ENCODE peak calls at places on chromosomes 4 and X, in six cellular contexts. One of them, this sample, is unnamed.
A peak's percentile ranks its signal among the peaks of the same experiment; 100 is the strongest.

GRCh38 chr4:147326581-147326980 is 154.3 kb upstream of the EDNRA start:
- DNase-seq in IMR-90: peak; percentile 88
- DNase-seq in K562: no peak
- DNase-seq in A549: no peak
- DNase-seq in SK-N-SH: no peak
- DNase-seq in heart left ventricle: no peak
- DNase-seq in this sample: no peak

GRCh38 chr4:153663667-153664066 is 20.4 kb upstream of the TLR2 start:
- DNase-seq in IMR-90: no peak
- DNase-seq in K562: no peak
- DNase-seq in A549: no peak
- DNase-seq in SK-N-SH: no peak
- DNase-seq in heart left ventricle: no peak
- DNase-seq in this sample: no peak

GRCh38 chr4:74516321-74516720 is 71.4 kb downstream of the AREG start:
- DNase-seq in IMR-90: peak; percentile 25
- DNase-seq in K562: no peak
- DNase-seq in A549: no peak
- DNase-seq in SK-N-SH: no peak
- DNase-seq in heart left ventricle: no peak
- DNase-seq in this sample: no peak

GRCh38 chr4:70496231-70496630 is 22.1 kb upstream of the AMTN start:
- DNase-seq in IMR-90: no peak
- DNase-seq in K562: no peak
- DNase-seq in A549: no peak
- DNase-seq in SK-N-SH: no peak
- DNase-seq in heart left ventricle: no peak
- DNase-seq in this sample: no peak

GRCh38 chr4:83075696-83076095 is 38.8 kb downstream of the PLAC8 start:
- DNase-seq in IMR-90: peak; percentile 78
- DNase-seq in K562: no peak
- DNase-seq in A549: no peak
- DNase-seq in SK-N-SH: no peak
- DNase-seq in heart left ventricle: no peak
- DNase-seq in this sample: no peak

GRCh38 chrX:30620980-30621716 is 32.1 kb upstream of the GK start:
- DNase-seq in IMR-90: peak; percentile 93
- DNase-seq in K562: no peak
- DNase-seq in A549: peak; percentile 42
- DNase-seq in SK-N-SH: no peak
- DNase-seq in heart left ventricle: peak; percentile 44
- DNase-seq in this sample: no peak

GRCh38 chrX:22389544-22390243 is 117.0 kb downstream of the CBLL2 start:
- DNase-seq in IMR-90: peak; percentile 83
- DNase-seq in K562: no peak
- DNase-seq in A549: peak; percentile 11
- DNase-seq in SK-N-SH: no peak
- DNase-seq in heart left ventricle: no peak
- DNase-seq in this sample: no peak

GRCh38 chr4:101973331-101973730 is 182.8 kb downstream of the BANK1 start:
- DNase-seq in IMR-90: peak; percentile 50
- DNase-seq in K562: no peak
- DNase-seq in A549: no peak
- DNase-seq in SK-N-SH: no peak
- DNase-seq in heart left ventricle: no peak
- DNase-seq in this sample: no peak

GRCh38 chrX:47587906-47588735 is 5.9 kb downstream of the TIMP1 start:
- DNase-seq in IMR-90: no peak
- DNase-seq in K562: no peak
- DNase-seq in A549: no peak
- DNase-seq in SK-N-SH: no peak
- DNase-seq in heart left ventricle: no peak
- DNase-seq in this sample: no peak

GRCh38 chr4:85681194-85681803 is 206.3 kb downstream of the ARHGAP24 start:
- DNase-seq in IMR-90: peak; percentile 49
- DNase-seq in K562: no peak
- DNase-seq in A549: no peak
- DNase-seq in SK-N-SH: no peak
- DNase-seq in heart left ventricle: peak; percentile 31
- DNase-seq in this sample: no peak

GRCh38 chr4:25234390-25235367 is 846 bp downstream of the PI4K2B start:
- DNase-seq in IMR-90: peak; percentile 81
- DNase-seq in K562: peak; percentile 24
- DNase-seq in A549: peak; percentile 75
- DNase-seq in SK-N-SH: peak; percentile 71
- DNase-seq in heart left ventricle: peak; percentile 45
- DNase-seq in this sample: peak; percentile 39

GRCh38 chrX:46819136-46819535 is 17.7 kb upstream of the RP2 start:
- DNase-seq in IMR-90: no peak
- DNase-seq in K562: no peak
- DNase-seq in A549: no peak
- DNase-seq in SK-N-SH: no peak
- DNase-seq in heart left ventricle: no peak
- DNase-seq in this sample: no peak

GRCh38 chrX:40844476-40844875 is 109.1 kb upstream of the MED14 start:
- DNase-seq in IMR-90: peak; percentile 58
- DNase-seq in K562: no peak
- DNase-seq in A549: no peak
- DNase-seq in SK-N-SH: no peak
- DNase-seq in heart left ventricle: no peak
- DNase-seq in this sample: no peak

GRCh38 chr4:14749910-14750309 is 252.4 kb upstream of the CPEB2 start:
- DNase-seq in IMR-90: no peak
- DNase-seq in K562: no peak
- DNase-seq in A549: peak; percentile 44
- DNase-seq in SK-N-SH: peak; percentile 8
- DNase-seq in heart left ventricle: peak; percentile 38
- DNase-seq in this sample: peak; percentile 29

GRCh38 chrX:9786839-9787635 is 808 bp downstream of the SHROOM2 start:
- DNase-seq in IMR-90: no peak
- DNase-seq in K562: no peak
- DNase-seq in A549: no peak
- DNase-seq in SK-N-SH: peak; percentile 51
- DNase-seq in heart left ventricle: no peak
- DNase-seq in this sample: no peak
- H3K4me3 ChIP-seq in IMR-90: peak overlapping the region; percentile 87
- H3K4me3 ChIP-seq in K562: no peak overlapping the region
- H3K4me3 ChIP-seq in A549: peak overlapping the region; percentile 58
- H3K4me3 ChIP-seq in SK-N-SH: peak overlapping the region; percentile 39
- H3K4me3 ChIP-seq in heart left ventricle: peak overlapping the region; percentile 53
- H3K4me3 ChIP-seq in this sample: peak overlapping the region; percentile 67

GRCh38 chrX:118493653-118494297 is 1.8 kb upstream of the DOCK11 start:
- DNase-seq in IMR-90: no peak
- DNase-seq in K562: peak; percentile 20
- DNase-seq in A549: no peak
- DNase-seq in SK-N-SH: no peak
- DNase-seq in heart left ventricle: no peak
- DNase-seq in this sample: no peak
- H3K27ac ChIP-seq in IMR-90: no peak overlapping the region
- H3K27ac ChIP-seq in K562: peak overlapping the region; percentile 76
- H3K27ac ChIP-seq in A549: no peak overlapping the region
- H3K27ac ChIP-seq in SK-N-SH: no peak overlapping the region
- H3K27ac ChIP-seq in heart left ventricle: no peak overlapping the region
- H3K27ac ChIP-seq in this sample: no peak overlapping the region

GRCh38 chrX:131675596-131676194 is 131.8 kb downstream of the OR13H1 start:
- DNase-seq in IMR-90: peak; percentile 1
- DNase-seq in K562: peak; percentile 46
- DNase-seq in A549: peak; percentile 34
- DNase-seq in SK-N-SH: peak; percentile 35
- DNase-seq in heart left ventricle: no peak
- DNase-seq in this sample: no peak

GRCh38 chrX:131671714-131672113 is 127.8 kb downstream of the OR13H1 start:
- DNase-seq in IMR-90: no peak
- DNase-seq in K562: no peak
- DNase-seq in A549: no peak
- DNase-seq in SK-N-SH: peak; percentile 5
- DNase-seq in heart left ventricle: no peak
- DNase-seq in this sample: no peak
- TF ChIP-seq CTCF in IMR-90: no peak
- TF ChIP-seq CTCF in K562: no peak
- TF ChIP-seq CTCF in A549: no peak
- TF ChIP-seq CTCF in SK-N-SH: no peak
- TF ChIP-seq CTCF in heart left ventricle: no peak
- TF ChIP-seq CTCF in this sample: no peak

DNA sequence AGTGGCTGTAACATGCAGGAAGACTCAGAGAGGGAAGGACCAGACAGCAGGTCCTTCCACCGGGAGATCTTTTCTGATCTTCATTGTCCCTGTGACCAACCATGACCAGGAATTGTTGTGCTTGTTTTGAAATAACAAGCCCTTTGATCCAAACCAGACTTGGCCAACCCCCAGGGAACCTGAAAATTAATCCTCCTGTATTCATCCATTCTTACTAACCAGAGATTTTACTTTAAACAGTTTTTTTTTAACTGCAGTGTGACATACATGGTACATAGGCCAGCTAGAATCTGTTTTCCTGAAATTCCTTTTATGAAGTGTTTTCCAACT is 4.0 kb downstream of the WFS1 start:
- DNase-seq in IMR-90: no peak
- DNase-seq in K562: no peak
- DNase-seq in A549: no peak
- DNase-seq in SK-N-SH: no peak
- DNase-seq in heart left ventricle: no peak
- DNase-seq in this sample: no peak
- H3K4me3 ChIP-seq in IMR-90: no peak overlapping the region
- H3K4me3 ChIP-seq in K562: no peak overlapping the region
- H3K4me3 ChIP-seq in A549: no peak overlapping the region
- H3K4me3 ChIP-seq in SK-N-SH: no peak overlapping the region
- H3K4me3 ChIP-seq in heart left ventricle: no peak overlapping the region
- H3K4me3 ChIP-seq in this sample: peak overlapping the region; percentile 10

GRCh38 chrX:12946838-12947544 is 27.9 kb upstream of the TMSB4X start:
- DNase-seq in IMR-90: peak; percentile 82
- DNase-seq in K562: peak; percentile 71
- DNase-seq in A549: peak; percentile 88
- DNase-seq in SK-N-SH: peak; percentile 62
- DNase-seq in heart left ventricle: peak; percentile 59
- DNase-seq in this sample: peak; percentile 40

GRCh38 chrX:12947545-12948235 is 27.2 kb upstream of the TMSB4X start:
- DNase-seq in IMR-90: no peak
- DNase-seq in K562: no peak
- DNase-seq in A549: no peak
- DNase-seq in SK-N-SH: no peak
- DNase-seq in heart left ventricle: no peak
- DNase-seq in this sample: no peak

GRCh38 chrX:12946406-12946805 is 28.5 kb upstream of the TMSB4X start:
- DNase-seq in IMR-90: no peak
- DNase-seq in K562: no peak
- DNase-seq in A549: no peak
- DNase-seq in SK-N-SH: no peak
- DNase-seq in heart left ventricle: no peak
- DNase-seq in this sample: no peak

GRCh38 chrX:12948495-12948894 is 26.4 kb upstream of the TMSB4X start:
- DNase-seq in IMR-90: no peak
- DNase-seq in K562: no peak
- DNase-seq in A549: no peak
- DNase-seq in SK-N-SH: no peak
- DNase-seq in heart left ventricle: no peak
- DNase-seq in this sample: no peak

GRCh38 chrX:12945494-12945893 is 29.4 kb upstream of the TMSB4X start:
- DNase-seq in IMR-90: no peak
- DNase-seq in K562: no peak
- DNase-seq in A549: no peak
- DNase-seq in SK-N-SH: no peak
- DNase-seq in heart left ventricle: no peak
- DNase-seq in this sample: no peak
- H3K27ac ChIP-seq in IMR-90: no peak overlapping the region
- H3K27ac ChIP-seq in K562: no peak overlapping the region
- H3K27ac ChIP-seq in A549: no peak overlapping the region
- H3K27ac ChIP-seq in SK-N-SH: no peak overlapping the region
- H3K27ac ChIP-seq in heart left ventricle: no peak overlapping the region
- H3K27ac ChIP-seq in this sample: no peak overlapping the region

DNA sequence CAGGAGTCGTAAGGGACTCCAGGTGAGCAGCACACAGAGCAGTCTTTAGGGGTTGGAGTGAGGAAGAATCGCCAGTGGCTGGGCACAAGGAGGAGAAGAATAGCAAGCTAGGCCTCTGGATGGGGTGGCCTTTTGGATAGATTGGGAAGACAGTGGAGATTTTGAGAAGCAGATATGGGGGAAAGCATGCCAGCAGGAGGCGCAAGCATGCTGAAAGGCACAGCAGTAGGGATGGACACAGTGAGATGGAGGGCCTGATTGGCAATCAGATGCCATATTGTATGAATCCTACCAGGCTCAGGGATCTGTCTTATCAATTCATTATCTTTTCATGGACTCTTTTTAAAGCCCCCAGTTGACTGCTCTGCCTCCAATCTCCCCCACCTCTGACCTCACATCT is 60.4 kb upstream of the MAGEA4 start:
- DNase-seq in IMR-90: no peak
- DNase-seq in K562: no peak
- DNase-seq in A549: no peak
- DNase-seq in SK-N-SH: no peak
- DNase-seq in heart left ventricle: no peak
- DNase-seq in this sample: no peak
- TF ChIP-seq CTCF in IMR-90: no peak
- TF ChIP-seq CTCF in K562: peak; percentile 41
- TF ChIP-seq CTCF in A549: no peak
- TF ChIP-seq CTCF in SK-N-SH: peak; percentile 46
- TF ChIP-seq CTCF in heart left ventricle: no peak
- TF ChIP-seq CTCF in this sample: no peak

GRCh38 chr4:37981425-37981824 is 21.2 kb downstream of the PTTG2 start:
- DNase-seq in IMR-90: no peak
- DNase-seq in K562: no peak
- DNase-seq in A549: no peak
- DNase-seq in SK-N-SH: no peak
- DNase-seq in heart left ventricle: no peak
- DNase-seq in this sample: no peak
- H3K4me3 ChIP-seq in IMR-90: no peak overlapping the region
- H3K4me3 ChIP-seq in K562: no peak overlapping the region
- H3K4me3 ChIP-seq in A549: no peak overlapping the region
- H3K4me3 ChIP-seq in SK-N-SH: no peak overlapping the region
- H3K4me3 ChIP-seq in heart left ventricle: no peak overlapping the region
- H3K4me3 ChIP-seq in this sample: peak overlapping the region; percentile 11

GRCh38 chr4:6309755-6310154 is 40.1 kb downstream of the WFS1 start:
- DNase-seq in IMR-90: no peak
- DNase-seq in K562: no peak
- DNase-seq in A549: no peak
- DNase-seq in SK-N-SH: no peak
- DNase-seq in heart left ventricle: no peak
- DNase-seq in this sample: no peak
- H3K27ac ChIP-seq in IMR-90: no peak overlapping the region
- H3K27ac ChIP-seq in K562: no peak overlapping the region
- H3K27ac ChIP-seq in A549: no peak overlapping the region
- H3K27ac ChIP-seq in SK-N-SH: no peak overlapping the region
- H3K27ac ChIP-seq in heart left ventricle: no peak overlapping the region
- H3K27ac ChIP-seq in this sample: peak overlapping the region; percentile 73

GRCh38 chr4:168864831-168865541 is 145.1 kb downstream of the CBR4 start:
- DNase-seq in IMR-90: peak; percentile 67
- DNase-seq in K562: no peak
- DNase-seq in A549: no peak
- DNase-seq in SK-N-SH: no peak
- DNase-seq in heart left ventricle: no peak
- DNase-seq in this sample: no peak
- TF ChIP-seq CTCF in IMR-90: peak; percentile 43
- TF ChIP-seq CTCF in K562: no peak
- TF ChIP-seq CTCF in A549: no peak
- TF ChIP-seq CTCF in SK-N-SH: peak; percentile 64
- TF ChIP-seq CTCF in heart left ventricle: peak; percentile 42
- TF ChIP-seq CTCF in this sample: peak; percentile 39